ENCODE peak calls at places on chromosome 21, in ten cellular contexts. T is sigmoid colon, P is neural progenitor cell, R is AG04450, M is lower lobe of right lung, Z is epithelial cell of proximal tubule, J is glutamatergic neuron, Y is breast epithelium, L is progenitor cell of endocrine pancreas, C is endothelial cell. A is an unnamed sample.

GRCh38 chr21:15414057-15414456 is 315.7 kb upstream of the USP25 start:
- DNase-seq in T (no peak), P (no peak), R (no peak), M (no peak), Z (no peak), J (no peak), Y (no peak), L (no peak), C (no peak), A (no peak)

GRCh38 chr21:15170614-15171013 is 105.8 kb upstream of the NRIP1 start:
- DNase-seq in T (no peak), P (no peak), R (no peak), M (no peak), Z (no peak), J (no peak), Y (no peak), L (no peak), C (no peak), A (no peak)

GRCh38 chr21:41966341-41966833 is 12.6 kb upstream of the C2CD2 start:
- DNase-seq in T (no peak), P (no peak), R (no peak), M (no peak), Z (no peak), J (no peak), Y (peak; percentile 5), L (no peak), C (no peak), A (no peak)

GRCh38 chr21:36776981-36777617 is 78.2 kb downstream of the SIM2 start:
- DNase-seq in T (no peak), P (no peak), R (no peak), M (no peak), Z (no peak), J (no peak), Y (no peak), L (no peak), C (no peak), A (no peak)

GRCh38 chr21:30718239-30718909 is at the start of gene KRTAP21-3:
- DNase-seq in T (no peak), P (no peak), R (no peak), M (no peak), Z (no peak), J (no peak), Y (no peak), L (no peak), C (no peak), A (no peak)

GRCh38 chr21:25331286-25331685 is 276.0 kb downstream of the MRPL39 start:
- DNase-seq in T (no peak), P (no peak), R (no peak), M (no peak), Z (no peak), J (no peak), Y (no peak), L (no peak), C (no peak), A (no peak)

GRCh38 chr21:45607021-45607921 is 36.3 kb upstream of the PCBP3 start:
- DNase-seq in T (no peak), P (no peak), R (no peak), M (no peak), Z (no peak), J (no peak), Y (no peak), L (no peak), C (no peak), A (no peak)

GRCh38 chr21:45488839-45489479 is 53.3 kb downstream of the SLC19A1 start:
- DNase-seq in T (no peak), P (peak; percentile 52), R (no peak), M (no peak), Z (no peak), J (no peak), Y (no peak), L (no peak), C (no peak), A (no peak)

GRCh38 chr21:25350056-25350455 is 257.2 kb downstream of the MRPL39 start:
- DNase-seq in T (no peak), P (peak; percentile 43), R (no peak), M (no peak), Z (no peak), J (peak; percentile 30), Y (no peak), L (no peak), C (peak; percentile 31), A (no peak)

GRCh38 chr21:36707763-36708511 is 9.0 kb downstream of the SIM2 start:
- DNase-seq in T (peak; percentile 50), P (peak; percentile 48), R (no peak), M (no peak), Z (no peak), J (peak; percentile 32), Y (no peak), L (no peak), C (no peak), A (no peak)

GRCh38 chr21:31136891-31137290 is 98.6 kb upstream of the KRTAP19-8 start:
- DNase-seq in T (no peak), P (no peak), R (peak; percentile 7), M (no peak), Z (no peak), J (no peak), Y (no peak), L (no peak), C (no peak), A (no peak)

GRCh38 chr21:26920055-26920454 is 46.8 kb downstream of the ADAMTS5 start:
- DNase-seq in T (no peak), P (no peak), R (no peak), M (no peak), Z (no peak), J (no peak), Y (no peak), L (no peak), C (no peak), A (no peak)

GRCh38 chr21:31921079-31921478 is 48.3 kb downstream of the HUNK start:
- DNase-seq in T (no peak), P (no peak), R (no peak), M (no peak), Z (no peak), J (no peak), Y (no peak), L (no peak), C (no peak), A (no peak)

DNA sequence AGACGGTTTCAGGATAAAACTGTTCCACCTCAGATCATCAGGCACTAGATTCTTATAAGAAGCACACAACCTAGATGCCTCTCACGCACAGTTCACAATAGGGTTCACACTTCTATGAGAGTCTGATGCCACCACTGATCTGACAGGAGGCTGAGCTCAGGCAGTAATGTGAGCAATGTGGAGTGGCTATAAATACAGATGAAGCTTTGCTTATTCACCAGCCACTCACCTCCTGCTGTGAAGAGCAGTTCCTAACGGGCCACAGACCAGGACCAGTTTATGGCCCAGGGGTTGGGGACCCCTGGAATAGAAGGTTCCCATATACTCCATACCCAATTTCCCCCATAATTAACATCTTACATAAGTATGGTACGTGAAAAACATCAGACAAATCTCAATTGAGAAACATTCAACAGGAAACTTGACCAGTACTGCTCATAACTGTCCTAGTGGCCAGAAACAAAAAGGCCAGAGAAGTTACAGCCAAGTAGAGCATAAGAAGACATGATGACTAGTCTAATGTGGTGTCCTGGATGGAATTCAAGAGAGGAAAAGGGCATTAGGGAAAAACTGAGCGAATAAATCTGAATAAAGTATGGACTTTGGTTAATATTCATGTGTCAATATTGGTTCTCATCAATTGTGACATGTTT is 24.7 kb upstream of the IGSF5 start:
- DNase-seq in T (no peak), P (no peak), R (no peak), M (no peak), Z (no peak), J (no peak), Y (no peak), L (no peak), C (no peak), A (no peak)
- TF ChIP-seq CTCF in T (no peak), P (no peak), R (peak; percentile 22), M (no peak), Z (peak; percentile 24), J (no peak), Y (no peak), L (peak; percentile 15), C (peak; percentile 25), A (peak; percentile 38)

DNA sequence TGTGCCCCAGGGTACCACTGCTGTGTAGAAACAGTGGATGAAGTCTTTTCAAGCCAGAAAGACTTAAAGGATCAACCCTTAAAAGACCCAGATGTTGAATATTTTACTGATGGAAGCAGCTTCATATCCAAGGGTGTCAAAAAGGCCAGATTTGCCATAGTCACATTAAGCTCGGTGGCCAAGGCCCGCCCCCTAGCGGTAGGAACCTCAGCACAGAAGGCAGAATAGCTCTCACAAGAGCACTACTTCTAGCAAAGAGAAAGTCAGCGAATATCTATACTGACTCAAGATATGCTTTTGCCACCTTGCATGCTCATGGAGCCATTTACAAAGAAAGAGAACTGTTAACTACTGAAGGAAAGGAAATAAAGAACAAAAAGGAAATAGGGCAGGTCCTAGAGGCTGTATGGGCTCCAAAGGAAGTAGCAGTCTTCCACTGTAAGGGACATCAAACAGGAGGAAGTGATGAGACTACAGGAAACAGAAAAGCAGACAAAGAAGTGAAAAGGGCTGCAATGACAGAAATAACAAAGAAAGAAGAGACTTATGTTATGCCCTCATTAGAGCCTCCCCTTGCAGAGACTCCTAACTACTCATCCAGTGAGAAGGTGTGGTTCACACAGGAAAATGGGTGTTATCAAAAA is 90.5 kb downstream of the LIPI start:
- DNase-seq in T (no peak), P (peak; percentile 59), R (no peak), M (no peak), Z (no peak), J (peak; percentile 88), Y (no peak), L (no peak), C (peak; percentile 66), A (no peak)
- TF ChIP-seq CTCF in T (peak; percentile 48), P (peak; percentile 82), R (peak; percentile 37), M (peak; percentile 50), Z (peak; percentile 61), J (peak; percentile 88), Y (peak; percentile 22), L (peak; percentile 51), C (peak; percentile 78), A (peak; percentile 43)

GRCh38 chr21:18803624-18804023 is 400.0 kb upstream of the TMPRSS15 start:
- DNase-seq in T (no peak), P (no peak), R (no peak), M (no peak), Z (no peak), J (no peak), Y (no peak), L (no peak), C (no peak), A (no peak)

GRCh38 chr21:18801468-18801867 is 397.9 kb upstream of the TMPRSS15 start:
- DNase-seq in T (no peak), P (no peak), R (no peak), M (no peak), Z (no peak), J (no peak), Y (no peak), L (no peak), C (no peak), A (no peak)
- TF ChIP-seq CTCF in T (no peak), P (peak; percentile 30), R (no peak), M (no peak), Z (no peak), J (no peak), Y (no peak), L (peak; percentile 27), C (no peak), A (no peak)

DNA sequence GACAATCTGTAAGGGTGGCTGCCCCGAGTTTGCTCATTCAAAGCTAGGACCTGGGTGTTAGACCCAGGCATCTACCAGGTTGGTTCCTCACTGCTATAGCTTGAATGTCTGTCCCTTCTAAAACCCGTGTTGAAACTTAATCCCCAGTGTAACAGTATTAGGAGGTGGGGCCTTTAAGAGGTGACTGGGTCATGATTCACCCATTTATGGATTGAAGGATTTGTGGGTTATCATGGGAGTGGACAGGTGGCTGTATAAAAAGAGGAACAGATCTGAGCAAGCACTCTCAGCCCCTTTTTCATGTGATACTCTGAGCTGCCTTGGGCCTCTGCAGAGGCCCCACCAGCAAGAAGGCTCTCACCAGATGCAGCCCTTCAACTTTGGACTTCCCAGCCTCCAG is 29.4 kb downstream of the PSMG1 start:
- DNase-seq in T (no peak), P (no peak), R (no peak), M (no peak), Z (no peak), J (no peak), Y (no peak), L (no peak), C (no peak), A (no peak)
- TF ChIP-seq CTCF in T (no peak), P (no peak), R (no peak), M (no peak), Z (no peak), J (no peak), Y (no peak), L (no peak), C (no peak), A (no peak)